ENCODE peak calls at places on chromosomes 11 and 22, in ten cellular contexts. U is HAP-1; S is HEK293T; T is stimulated activated CD4-positive, alpha-beta T cell treated with anti-CD3 and anti-CD28 coated beads, Interleukin-1b, Interleukin-23, amount 100 ng/mL, for 24 hours; X is NCI-H1105 treated with DMSO at 0.1 percent for 48 hours; H is NCI-H510A treated with DMSO at 0.1 percent for 48 hours; A is AG20443; M is Calu3; D is SJSA1; R is PC-3. C is an unnamed sample.

GRCh38 chr22:30636226-30637077 is 871 bp downstream of the SLC35E4 start:
- DNase-seq in U (peak), S (no peak), T (no peak), X (peak), H (peak), A (peak), M (peak), D (no peak), R (peak), C (no peak)

GRCh38 chr11:1224491-1225385 is 1.9 kb downstream of the MUC5B start:
- DNase-seq in U (no peak), S (no peak), T (no peak), X (no peak), H (no peak), A (no peak), M (no peak), D (no peak), R (peak), C (no peak)

GRCh38 chr22:37870273-37870672 is 21.1 kb downstream of the EIF3L start:
- DNase-seq in U (no peak), S (no peak), T (no peak), X (no peak), H (no peak), A (no peak), M (no peak), D (peak), R (no peak), C (no peak)

GRCh38 chr11:62122076-62122475 is 1.7 kb upstream of the INCENP start:
- DNase-seq in U (no peak), S (no peak), T (no peak), X (no peak), H (no peak), A (peak), M (no peak), D (peak), R (peak), C (peak)

GRCh38 chr11:7488681-7489080 is 3.4 kb downstream of the OLFML1 start:
- DNase-seq in U (no peak), S (no peak), T (no peak), X (no peak), H (no peak), A (no peak), M (no peak), D (no peak), R (no peak), C (no peak)

GRCh38 chr22:50086526-50086925 is 1.3 kb upstream of the MLC1 start:
- DNase-seq in U (no peak), S (no peak), T (no peak), X (no peak), H (no peak), A (peak), M (no peak), D (no peak), R (no peak), C (no peak)

GRCh38 chr22:19978748-19979147 is 37.1 kb upstream of the TXNRD2 start:
- DNase-seq in U (no peak), S (no peak), T (no peak), X (no peak), H (no peak), A (no peak), M (no peak), D (no peak), R (no peak), C (no peak)

GRCh38 chr22:32573991-32574390 is 99.4 kb downstream of the FBXO7 start:
- DNase-seq in U (no peak), S (no peak), T (no peak), X (no peak), H (no peak), A (no peak), M (no peak), D (no peak), R (no peak), C (no peak)

GRCh38 chr11:102929966-102930365 is 25.6 kb downstream of the MMP13 start:
- DNase-seq in U (no peak), S (no peak), T (no peak), X (peak), H (no peak), A (no peak), M (no peak), D (no peak), R (no peak), C (no peak)

GRCh38 chr11:2993000-2993330 is 836 bp upstream of the NAP1L4 start:
- DNase-seq in U (no peak), S (no peak), T (no peak), X (no peak), H (no peak), A (no peak), M (no peak), D (no peak), R (no peak), C (no peak)

GRCh38 chr11:33859306-33859705 is 32.6 kb downstream of the LMO2 start:
- DNase-seq in U (no peak), S (no peak), T (no peak), X (no peak), H (no peak), A (no peak), M (no peak), D (no peak), R (no peak), C (no peak)

GRCh38 chr22:50674606-50675552 is 2.3 kb downstream of the SHANK3 start:
- DNase-seq in U (peak), S (peak), T (no peak), X (peak), H (peak), A (peak), M (peak), D (peak), R (peak), C (peak)

GRCh38 chr11:72230764-72231365 is 6.3 kb downstream of the INPPL1 start:
- DNase-seq in U (no peak), S (no peak), T (no peak), X (no peak), H (no peak), A (no peak), M (no peak), D (no peak), R (no peak), C (no peak)

GRCh38 chr22:50710886-50711285 is 27.1 kb upstream of the ACR start:
- DNase-seq in U (no peak), S (no peak), T (no peak), X (no peak), H (no peak), A (no peak), M (no peak), D (no peak), R (no peak), C (no peak)

GRCh38 chr11:70517996-70518907 is 119.9 kb downstream of the CTTN start:
- DNase-seq in U (no peak), S (no peak), T (no peak), X (no peak), H (no peak), A (peak), M (no peak), D (peak), R (peak), C (no peak)

GRCh38 chr22:44996120-44996519 is 13.7 kb downstream of the PHF21B start:
- DNase-seq in U (no peak), S (no peak), T (no peak), X (no peak), H (no peak), A (no peak), M (no peak), D (no peak), R (no peak), C (no peak)

GRCh38 chr11:67314218-67314617 is 10.9 kb downstream of the SSH3 start:
- DNase-seq in U (no peak), S (no peak), T (no peak), X (no peak), H (no peak), A (no peak), M (no peak), D (no peak), R (no peak), C (no peak)

GRCh38 chr22:27751277-27752070 is 50.1 kb downstream of the MN1 start:
- DNase-seq in U (no peak), S (no peak), T (no peak), X (no peak), H (no peak), A (no peak), M (no peak), D (no peak), R (no peak), C (no peak)

GRCh38 chr11:67006029-67006884 is 16.7 kb upstream of the SYT12 start:
- DNase-seq in U (peak), S (peak), T (no peak), X (peak), H (no peak), A (no peak), M (no peak), D (no peak), R (peak), C (peak)

GRCh38 chr11:1281326-1281973 is 28.0 kb downstream of the TOLLIP start:
- DNase-seq in U (no peak), S (no peak), T (no peak), X (no peak), H (no peak), A (peak), M (no peak), D (no peak), R (no peak), C (no peak)

GRCh38 chr11:35139883-35140282 is 912 bp downstream of the CD44 start:
- DNase-seq in U (no peak), S (no peak), T (no peak), X (no peak), H (no peak), A (peak), M (no peak), D (no peak), R (peak), C (no peak)

GRCh38 chr11:67014343-67014742 is 8.6 kb upstream of the SYT12 start:
- DNase-seq in U (no peak), S (no peak), T (no peak), X (no peak), H (no peak), A (no peak), M (no peak), D (no peak), R (no peak), C (no peak)

GRCh38 chr11:22624742-22625447 is 728 bp downstream of the FANCF start:
- DNase-seq in U (peak), S (no peak), T (peak), X (peak), H (peak), A (peak), M (peak), D (peak), R (peak), C (peak)

GRCh38 chr22:47486569-47487312 is 724.3 kb downstream of the TBC1D22A start:
- DNase-seq in U (no peak), S (no peak), T (no peak), X (no peak), H (no peak), A (no peak), M (peak), D (no peak), R (no peak), C (no peak)

GRCh38 chr11:131579932-131580387 is 209.5 kb downstream of the NTM start:
- DNase-seq in U (no peak), S (peak), T (no peak), X (peak), H (no peak), A (peak), M (no peak), D (peak), R (peak), C (peak)

GRCh38 chr11:64357904-64358535 is 942 bp upstream of the RPS6KA4 start:
- DNase-seq in U (no peak), S (no peak), T (no peak), X (no peak), H (no peak), A (no peak), M (peak), D (peak), R (peak), C (peak)

GRCh38 chr11:33557201-33557600 is 143.4 kb downstream of the C11orf91 start:
- DNase-seq in U (peak), S (no peak), T (no peak), X (no peak), H (no peak), A (peak), M (no peak), D (peak), R (peak), C (no peak)

GRCh38 chr11:72191961-72192381 is at the start of gene FOLR1:
- DNase-seq in U (peak), S (no peak), T (no peak), X (no peak), H (no peak), A (peak), M (peak), D (no peak), R (peak), C (no peak)

GRCh38 chr11:3008746-3009336 is 16.7 kb upstream of the NAP1L4 start:
- DNase-seq in U (no peak), S (no peak), T (no peak), X (no peak), H (no peak), A (no peak), M (no peak), D (no peak), R (no peak), C (no peak)

GRCh38 chr22:29797351-29797750 is 30.2 kb downstream of the UQCR10 start:
- DNase-seq in U (no peak), S (no peak), T (no peak), X (no peak), H (no peak), A (no peak), M (no peak), D (no peak), R (no peak), C (no peak)

GRCh38 chr22:46974631-46975585 is 212.5 kb downstream of the TBC1D22A start:
- DNase-seq in U (no peak), S (no peak), T (no peak), X (no peak), H (no peak), A (no peak), M (no peak), D (no peak), R (no peak), C (no peak)

GRCh38 chr22:36081023-36081431 is 52.4 kb upstream of the RBFOX2 start:
- DNase-seq in U (no peak), S (no peak), T (no peak), X (no peak), H (no peak), A (peak), M (no peak), D (no peak), R (no peak), C (no peak)

GRCh38 chr22:46318576-46318975 is 16.9 kb upstream of the TRMU start:
- DNase-seq in U (no peak), S (no peak), T (no peak), X (no peak), H (no peak), A (no peak), M (no peak), D (no peak), R (no peak), C (no peak)

GRCh38 chr11:35367491-35367890 is 51.9 kb downstream of the SLC1A2 start:
- DNase-seq in U (no peak), S (no peak), T (no peak), X (no peak), H (no peak), A (peak), M (no peak), D (no peak), R (peak), C (no peak)

GRCh38 chr11:20050551-20051333 is 109.5 kb downstream of the DBX1 start:
- DNase-seq in U (no peak), S (no peak), T (no peak), X (peak), H (no peak), A (no peak), M (no peak), D (no peak), R (no peak), C (no peak)